ENCODE peak calls at places on chromosome 11, in six cellular contexts. One of them, this sample, is unnamed. For H3K79me1, the result is how much of the 10 kb centered on the place peaks cover.

GRCh38 chr11:102983491-102983890 is 28.0 kb upstream of the MMP13 start:
- DNase-seq in neuronal stem cell: no peak
- DNase-seq in H9: no peak
- DNase-seq in IMR-90: no peak
- DNase-seq in H1: no peak
- DNase-seq in mesenchymal stem cell: no peak
- DNase-seq in this sample: no peak

GRCh38 chr11:10809373-10810199 is 860 bp upstream of the EIF4G2 start:
- DNase-seq in H9: peak
- DNase-seq in H1: peak
- DNase-seq in mesenchymal stem cell: peak
- DNase-seq in IMR-90: peak
- DNase-seq in neuronal stem cell: peak
- DNase-seq in this sample: peak

GRCh38 chr11:108967571-108967970 is 302.7 kb downstream of the DDX10 start:
- DNase-seq in H9: no peak
- DNase-seq in neuronal stem cell: no peak
- DNase-seq in H1: no peak
- DNase-seq in IMR-90: no peak
- DNase-seq in mesenchymal stem cell: peak
- DNase-seq in this sample: no peak

GRCh38 chr11:66081505-66081904 is 11.4 kb downstream of the PACS1 start:
- DNase-seq in mesenchymal stem cell: peak
- DNase-seq in IMR-90: no peak
- DNase-seq in H1: no peak
- DNase-seq in H9: no peak
- DNase-seq in neuronal stem cell: no peak
- DNase-seq in this sample: peak

GRCh38 chr11:23536907-23537306 is 676.6 kb upstream of the CCDC179 start:
- DNase-seq in IMR-90: no peak
- DNase-seq in H9: no peak
- DNase-seq in neuronal stem cell: no peak
- DNase-seq in mesenchymal stem cell: no peak
- DNase-seq in H1: no peak
- DNase-seq in this sample: no peak

GRCh38 chr11:12285811-12286222 is 91.6 kb upstream of the PARVA start:
- DNase-seq in H9: no peak
- DNase-seq in IMR-90: peak
- DNase-seq in H1: no peak
- DNase-seq in mesenchymal stem cell: peak
- DNase-seq in neuronal stem cell: no peak
- DNase-seq in this sample: no peak

GRCh38 chr11:6598555-6598954 is 4.9 kb downstream of the RRP8 start:
- DNase-seq in H1: no peak
- DNase-seq in mesenchymal stem cell: no peak
- DNase-seq in IMR-90: no peak
- DNase-seq in neuronal stem cell: no peak
- DNase-seq in H9: no peak
- DNase-seq in this sample: no peak

GRCh38 chr11:16558499-16558898 is 179.9 kb upstream of the C11orf58 start:
- DNase-seq in IMR-90: no peak
- DNase-seq in mesenchymal stem cell: no peak
- DNase-seq in H1: no peak
- DNase-seq in H9: no peak
- DNase-seq in neuronal stem cell: no peak
- DNase-seq in this sample: no peak

GRCh38 chr11:77506857-77507256 is 33.0 kb upstream of the PAK1 start:
- DNase-seq in IMR-90: no peak
- DNase-seq in H1: no peak
- DNase-seq in mesenchymal stem cell: no peak
- DNase-seq in H9: no peak
- DNase-seq in neuronal stem cell: no peak
- DNase-seq in this sample: no peak

DNA sequence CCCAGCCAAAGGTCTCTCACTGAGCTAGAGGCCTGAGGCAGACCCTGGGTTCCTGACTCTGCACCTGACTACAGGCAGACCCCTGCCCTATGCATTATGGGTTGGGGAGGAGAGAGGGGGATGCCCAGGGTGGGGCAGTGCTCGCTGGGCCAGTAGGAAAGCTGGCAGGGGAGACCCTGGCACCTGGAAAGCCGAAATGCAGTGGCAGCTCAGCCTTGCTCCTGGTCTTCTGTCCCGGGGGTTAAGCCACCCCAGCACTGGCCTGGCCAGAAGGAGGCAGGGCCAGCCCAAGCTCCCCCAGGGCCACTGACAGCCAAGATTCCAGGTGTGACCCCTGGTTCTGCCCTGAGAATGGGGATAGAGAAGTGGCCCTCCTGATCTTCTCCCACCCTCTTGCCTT is 5.4 kb downstream of the ARAP1 start:
- DNase-seq in mesenchymal stem cell: no peak
- DNase-seq in H9: no peak
- DNase-seq in IMR-90: no peak
- DNase-seq in neuronal stem cell: no peak
- DNase-seq in H1: no peak
- DNase-seq in this sample: no peak
- H3K79me1 ChIP-seq in mesenchymal stem cell: under half
- H3K79me1 ChIP-seq in H9: under half
- H3K79me1 ChIP-seq in IMR-90: under half
- H3K79me1 ChIP-seq in neuronal stem cell: under half
- H3K79me1 ChIP-seq in H1: under half
- H3K79me1 ChIP-seq in this sample: under half

DNA sequence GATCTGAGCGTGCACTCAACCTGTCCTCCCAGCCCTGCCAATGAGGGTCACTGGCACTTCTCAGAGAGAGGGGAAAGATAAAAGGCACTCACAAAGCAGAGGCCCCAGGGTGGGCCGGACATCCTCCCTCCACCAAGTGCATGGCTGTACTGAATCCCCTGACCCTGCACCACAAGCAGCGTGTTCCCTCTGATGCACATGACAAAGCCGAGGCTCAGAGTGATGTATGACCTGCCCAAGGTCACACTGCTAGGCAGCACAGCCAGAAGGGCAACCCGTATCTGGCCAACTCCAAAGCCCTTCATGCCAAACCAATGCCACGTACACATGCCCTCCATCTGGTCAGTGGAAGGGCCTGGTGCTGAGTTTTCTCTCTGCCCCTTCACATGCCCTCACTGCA is 22.1 kb downstream of the SPATA19 start:
- DNase-seq in mesenchymal stem cell: no peak
- DNase-seq in neuronal stem cell: no peak
- DNase-seq in IMR-90: no peak
- DNase-seq in H9: no peak
- DNase-seq in H1: no peak
- DNase-seq in this sample: no peak
- H4K91ac ChIP-seq in mesenchymal stem cell: no peak
- H4K91ac ChIP-seq in neuronal stem cell: no peak
- H4K91ac ChIP-seq in IMR-90: no peak
- H4K91ac ChIP-seq in H9: no peak
- H4K91ac ChIP-seq in H1: no peak
- H4K91ac ChIP-seq in this sample: no peak

GRCh38 chr11:67268684-67269268 is 2.5 kb downstream of the GRK2 start:
- DNase-seq in IMR-90: no peak
- DNase-seq in neuronal stem cell: no peak
- DNase-seq in H9: no peak
- DNase-seq in mesenchymal stem cell: no peak
- DNase-seq in H1: no peak
- DNase-seq in this sample: no peak

GRCh38 chr11:67269401-67270255 is 3.4 kb downstream of the GRK2 start:
- DNase-seq in H9: no peak
- DNase-seq in IMR-90: no peak
- DNase-seq in H1: no peak
- DNase-seq in neuronal stem cell: no peak
- DNase-seq in mesenchymal stem cell: no peak
- DNase-seq in this sample: no peak

GRCh38 chr11:67271548-67272284 is 5.4 kb downstream of the GRK2 start:
- DNase-seq in IMR-90: no peak
- DNase-seq in H9: no peak
- DNase-seq in H1: no peak
- DNase-seq in neuronal stem cell: no peak
- DNase-seq in mesenchymal stem cell: no peak
- DNase-seq in this sample: peak

GRCh38 chr11:67271212-67271547 is 4.9 kb downstream of the GRK2 start:
- DNase-seq in mesenchymal stem cell: no peak
- DNase-seq in H9: no peak
- DNase-seq in IMR-90: no peak
- DNase-seq in H1: no peak
- DNase-seq in neuronal stem cell: no peak
- DNase-seq in this sample: no peak

GRCh38 chr11:67270256-67271211 is 4.3 kb downstream of the GRK2 start:
- DNase-seq in H1: no peak
- DNase-seq in IMR-90: no peak
- DNase-seq in mesenchymal stem cell: peak
- DNase-seq in H9: peak
- DNase-seq in neuronal stem cell: no peak
- DNase-seq in this sample: no peak
- H3K79me1 ChIP-seq in H1: under half
- H3K79me1 ChIP-seq in IMR-90: under half
- H3K79me1 ChIP-seq in mesenchymal stem cell: under half
- H3K79me1 ChIP-seq in H9: under half
- H3K79me1 ChIP-seq in neuronal stem cell: under half
- H3K79me1 ChIP-seq in this sample: under half

GRCh38 chr11:63623513-63624140 is 9.4 kb upstream of the PLAAT3 start:
- DNase-seq in neuronal stem cell: no peak
- DNase-seq in H9: no peak
- DNase-seq in mesenchymal stem cell: no peak
- DNase-seq in H1: no peak
- DNase-seq in IMR-90: no peak
- DNase-seq in this sample: no peak
- H4K91ac ChIP-seq in neuronal stem cell: no peak
- H4K91ac ChIP-seq in H9: no peak
- H4K91ac ChIP-seq in mesenchymal stem cell: no peak
- H4K91ac ChIP-seq in H1: no peak
- H4K91ac ChIP-seq in IMR-90: no peak
- H4K91ac ChIP-seq in this sample: no peak

DNA sequence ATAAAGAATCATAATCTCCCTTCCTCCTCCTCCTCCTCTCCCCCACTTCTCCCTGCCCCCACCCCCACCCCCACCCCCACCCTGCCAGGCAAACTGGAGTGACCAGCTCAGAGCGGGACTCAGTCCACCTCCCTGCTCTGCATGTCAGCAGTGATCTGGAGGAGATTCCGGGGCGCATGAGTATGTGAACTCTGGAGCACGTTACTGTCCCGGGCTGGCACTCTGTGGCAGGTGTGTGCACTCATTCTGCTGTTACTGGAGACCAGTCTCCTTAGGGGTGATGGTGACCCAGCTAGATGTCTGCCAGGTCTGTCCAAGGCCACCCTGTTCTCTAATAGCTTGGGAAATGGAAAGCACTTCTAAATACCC is 33.9 kb downstream of the MARK2 start:
- DNase-seq in IMR-90: no peak
- DNase-seq in H1: no peak
- DNase-seq in mesenchymal stem cell: no peak
- DNase-seq in neuronal stem cell: no peak
- DNase-seq in H9: no peak
- DNase-seq in this sample: no peak
- H3K79me1 ChIP-seq in IMR-90: under half
- H3K79me1 ChIP-seq in H1: under half
- H3K79me1 ChIP-seq in mesenchymal stem cell: under half
- H3K79me1 ChIP-seq in neuronal stem cell: under half
- H3K79me1 ChIP-seq in H9: under half
- H3K79me1 ChIP-seq in this sample: under half

DNA sequence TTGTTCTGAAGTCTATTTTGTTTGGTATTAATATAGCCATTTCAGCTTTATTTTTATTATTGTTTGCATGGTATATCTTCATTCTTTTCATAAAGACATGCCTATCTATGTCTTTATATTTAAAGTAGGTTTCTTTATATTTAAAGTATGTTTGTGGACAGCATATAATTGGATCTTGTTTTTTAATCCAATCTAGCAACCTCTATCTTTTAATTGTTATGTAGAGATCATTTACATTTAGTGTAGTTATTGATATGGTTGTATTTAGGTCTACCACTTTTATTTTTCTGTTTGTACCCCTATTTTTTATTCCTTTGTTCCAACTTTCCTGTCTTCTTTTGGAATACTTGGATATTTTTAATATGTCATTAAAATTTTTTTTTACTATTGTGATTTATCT is 13.8 kb downstream of the TPBGL start:
- DNase-seq in H9: no peak
- DNase-seq in H1: no peak
- DNase-seq in mesenchymal stem cell: no peak
- DNase-seq in IMR-90: no peak
- DNase-seq in neuronal stem cell: no peak
- DNase-seq in this sample: no peak
- H4K91ac ChIP-seq in H9: no peak
- H4K91ac ChIP-seq in H1: no peak
- H4K91ac ChIP-seq in mesenchymal stem cell: no peak
- H4K91ac ChIP-seq in IMR-90: no peak
- H4K91ac ChIP-seq in neuronal stem cell: no peak
- H4K91ac ChIP-seq in this sample: no peak

DNA sequence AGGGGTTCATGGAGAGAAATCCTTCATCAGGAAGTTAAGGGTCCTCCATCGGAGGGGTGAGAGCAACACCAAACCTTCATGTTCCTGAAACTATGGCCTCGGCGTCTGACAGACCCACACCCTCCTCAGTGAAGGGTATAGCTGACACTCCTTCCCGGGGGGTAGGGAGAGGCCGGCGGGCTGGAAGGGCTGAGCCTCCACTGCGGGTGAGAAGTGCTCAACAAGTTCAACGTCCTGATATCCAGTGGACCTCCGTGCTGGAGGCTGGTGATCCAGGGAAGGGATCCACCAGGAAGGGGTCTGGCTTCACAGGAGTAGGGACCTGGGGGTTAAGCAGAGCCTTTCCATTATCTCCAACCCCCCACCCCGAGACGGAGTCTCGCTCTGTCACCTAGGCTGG is 12.3 kb downstream of the CARS1 start:
- DNase-seq in H9: no peak
- DNase-seq in neuronal stem cell: no peak
- DNase-seq in H1: no peak
- DNase-seq in IMR-90: no peak
- DNase-seq in mesenchymal stem cell: no peak
- DNase-seq in this sample: no peak
- H3K79me1 ChIP-seq in H9: under half
- H3K79me1 ChIP-seq in neuronal stem cell: under half
- H3K79me1 ChIP-seq in H1: under half
- H3K79me1 ChIP-seq in IMR-90: under half
- H3K79me1 ChIP-seq in mesenchymal stem cell: under half
- H3K79me1 ChIP-seq in this sample: under half